ENCODE peak calls at places on chromosomes 7 and 10, in nine cellular contexts. J, K, V, P, C, I, B, S and L are unnamed samples.

GRCh38 chr10:22103701-22104100 is 100.2 kb upstream of the DNAJC1 start:
- DNase-seq in J (no peak), K (no peak), V (no peak), P (no peak), C (no peak), I (no peak), B (no peak), S (no peak), L (peak; percentile 9)

GRCh38 chr10:124119933-124120332 is 26.5 kb upstream of the CHST15 start:
- DNase-seq in J (peak; percentile 73), K (no peak), V (no peak), P (no peak), C (no peak), I (no peak), B (no peak), S (no peak), L (no peak)

GRCh38 chr7:50268990-50269389 is 35.5 kb upstream of the IKZF1 start:
- DNase-seq in J (no peak), K (no peak), V (no peak), P (no peak), C (no peak), I (no peak), B (no peak), S (no peak), L (no peak)

GRCh38 chr10:76732306-76732705 is 905.3 kb downstream of the KCNMA1 start:
- DNase-seq in J (no peak), K (no peak), V (peak; percentile 4), P (no peak), C (no peak), I (no peak), B (no peak), S (peak; percentile 13), L (no peak)

GRCh38 chr7:138226001-138226476 is 149.8 kb downstream of the AKR1D1 start:
- DNase-seq in J (peak; percentile 40), K (no peak), V (no peak), P (no peak), C (no peak), I (no peak), B (no peak), S (peak; percentile 56), L (no peak)

GRCh38 chr7:139505563-139505962 is 17.9 kb upstream of the CLEC2L start:
- DNase-seq in J (no peak), K (no peak), V (no peak), P (no peak), C (peak; percentile 66), I (no peak), B (no peak), S (no peak), L (peak; percentile 19)

GRCh38 chr10:73716251-73716650 is 18.3 kb upstream of the AGAP5 start:
- DNase-seq in J (no peak), K (no peak), V (no peak), P (no peak), C (no peak), I (no peak), B (no peak), S (no peak), L (no peak)

GRCh38 chr7:39304178-39304577 is 262.0 kb upstream of the YAE1 start:
- DNase-seq in J (no peak), K (no peak), V (no peak), P (no peak), C (no peak), I (no peak), B (no peak), S (no peak), L (no peak)

GRCh38 chr10:74924251-74924954 is 98.0 kb downstream of the KAT6B start:
- DNase-seq in J (no peak), K (peak; percentile 66), V (no peak), P (no peak), C (no peak), I (peak; percentile 85), B (no peak), S (peak; percentile 87), L (no peak)

GRCh38 chr10:98489561-98490481 is 43.1 kb upstream of the HPS1 start:
- DNase-seq in J (no peak), K (no peak), V (no peak), P (no peak), C (no peak), I (no peak), B (no peak), S (no peak), L (no peak)

DNA sequence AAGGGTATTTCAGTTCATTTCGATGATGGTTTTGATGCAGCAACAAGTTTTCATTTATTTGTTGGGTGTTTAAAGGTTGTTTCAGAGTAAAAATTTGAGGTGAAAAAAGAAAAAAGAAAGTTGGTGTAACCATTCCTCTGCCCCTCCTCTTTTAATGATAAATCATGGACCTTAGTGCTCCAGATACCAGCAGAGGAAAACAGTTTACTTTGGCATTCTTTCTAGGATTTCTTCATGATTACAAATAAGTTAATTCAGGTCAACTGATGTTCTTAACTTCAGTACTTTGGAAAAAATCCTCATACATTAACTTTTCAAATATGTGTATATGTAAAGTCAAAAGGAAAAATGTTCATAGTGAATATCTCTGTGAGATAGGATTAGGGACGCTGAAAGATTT is 2.0 kb upstream of the RBP4 start:
- DNase-seq in J (no peak), K (no peak), V (no peak), P (no peak), C (no peak), I (no peak), B (no peak), S (no peak), L (no peak)
- H3K4me3 ChIP-seq in J (no peak overlapping the region), K (no peak overlapping the region), V (no peak overlapping the region), P (no peak overlapping the region), C (no peak overlapping the region), I (no peak overlapping the region), B (no peak overlapping the region), S (no peak overlapping the region), L (no peak overlapping the region)

GRCh38 chr10:60282771-60283353 is 106.8 kb downstream of the ANK3 start:
- DNase-seq in J (no peak), K (no peak), V (no peak), P (no peak), C (no peak), I (no peak), B (no peak), S (peak; percentile 25), L (no peak)
- H3K4me3 ChIP-seq in J (no peak overlapping the region), K (no peak overlapping the region), V (no peak overlapping the region), P (no peak overlapping the region), C (no peak overlapping the region), I (no peak overlapping the region), B (no peak overlapping the region), S (no peak overlapping the region), L (no peak overlapping the region)

GRCh38 chr10:36188461-36188860 is 546.4 kb upstream of the FZD8 start:
- DNase-seq in J (no peak), K (no peak), V (no peak), P (no peak), C (no peak), I (no peak), B (no peak), S (no peak), L (no peak)
- H3K4me3 ChIP-seq in J (no peak overlapping the region), K (no peak overlapping the region), V (no peak overlapping the region), P (no peak overlapping the region), C (no peak overlapping the region), I (no peak overlapping the region), B (no peak overlapping the region), S (no peak overlapping the region), L (no peak overlapping the region)

GRCh38 chr7:16265863-16266458 is 155.4 kb downstream of the CRPPA start:
- DNase-seq in J (no peak), K (no peak), V (no peak), P (no peak), C (no peak), I (no peak), B (no peak), S (no peak), L (no peak)
- H3K4me3 ChIP-seq in J (no peak overlapping the region), K (no peak overlapping the region), V (no peak overlapping the region), P (no peak overlapping the region), C (no peak overlapping the region), I (no peak overlapping the region), B (no peak overlapping the region), S (no peak overlapping the region), L (no peak overlapping the region)

GRCh38 chr10:99694171-99694570 is 34.9 kb downstream of the ENTPD7 start:
- DNase-seq in J (no peak), K (no peak), V (no peak), P (no peak), C (no peak), I (no peak), B (no peak), S (no peak), L (no peak)
- H3K4me3 ChIP-seq in J (no peak overlapping the region), K (no peak overlapping the region), V (no peak overlapping the region), P (no peak overlapping the region), C (no peak overlapping the region), I (no peak overlapping the region), B (no peak overlapping the region), S (no peak overlapping the region), L (no peak overlapping the region)

DNA sequence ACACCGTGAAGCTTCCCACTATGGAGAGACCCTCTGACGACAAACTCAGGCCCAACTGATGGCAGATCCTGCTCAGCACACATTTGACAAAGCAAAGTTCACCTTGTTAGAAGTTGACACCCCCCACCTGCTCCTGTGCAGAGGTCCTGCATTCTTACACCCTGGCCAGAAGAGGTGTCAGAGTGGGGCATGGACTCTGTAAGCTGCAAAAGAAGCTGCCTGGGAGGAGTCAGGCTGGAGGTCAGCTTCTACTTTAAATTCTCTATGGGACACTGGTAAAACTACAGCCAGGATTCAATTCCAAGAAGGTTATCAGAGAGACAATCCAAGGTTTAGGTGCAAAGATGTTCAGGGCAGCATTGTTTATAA is 20.0 kb upstream of the TNS3 start:
- DNase-seq in J (no peak), K (no peak), V (no peak), P (no peak), C (no peak), I (no peak), B (no peak), S (no peak), L (no peak)
- H3K4me3 ChIP-seq in J (no peak overlapping the region), K (no peak overlapping the region), V (no peak overlapping the region), P (no peak overlapping the region), C (no peak overlapping the region), I (no peak overlapping the region), B (no peak overlapping the region), S (no peak overlapping the region), L (no peak overlapping the region)

GRCh38 chr10:66927271-66927950 is 1.6 kb downstream of the LRRTM3 start:
- DNase-seq in J (no peak), K (no peak), V (no peak), P (no peak), C (no peak), I (no peak), B (no peak), S (no peak), L (no peak)
- H3K4me3 ChIP-seq in J (no peak overlapping the region), K (no peak overlapping the region), V (peak overlapping the region; percentile 73), P (no peak overlapping the region), C (no peak overlapping the region), I (no peak overlapping the region), B (no peak overlapping the region), S (peak overlapping the region; percentile 36), L (no peak overlapping the region)

GRCh38 chr10:127735723-127736221 is 1.2 kb upstream of the FOXI2 start:
- DNase-seq in J (no peak), K (no peak), V (no peak), P (no peak), C (no peak), I (no peak), B (no peak), S (no peak), L (no peak)
- H3K4me3 ChIP-seq in J (no peak overlapping the region), K (no peak overlapping the region), V (no peak overlapping the region), P (no peak overlapping the region), C (no peak overlapping the region), I (no peak overlapping the region), B (no peak overlapping the region), S (no peak overlapping the region), L (no peak overlapping the region)